ENCODE peak calls at places on chromosome 22, in ten cellular contexts. K is AG09309; J is NB4; A is BJ; I is CD4-positive, alpha-beta T cell; H is fibroblast of villous mesenchyme; X is mesothelial cell of epicardium; T is Panc1; V is adrenal gland; G is tibial artery. F is an unnamed sample.

GRCh38 chr22:44440224-44441160 is 57.5 kb downstream of the RTL6 start:
- DNase-seq in K (no peak), J (no peak), A (no peak), I (no peak), H (no peak), X (no peak), T (no peak), V (no peak), G (no peak), F (no peak)

GRCh38 chr22:28883917-28884753 is 763 bp downstream of the ZNRF3 start:
- DNase-seq in K (no peak), J (peak; percentile 53), A (no peak), I (no peak), H (peak; percentile 59), X (peak; percentile 31), T (no peak), V (peak; percentile 44), G (peak; percentile 28), F (no peak)

GRCh38 chr22:47654922-47655451 is 892.5 kb downstream of the TBC1D22A start:
- DNase-seq in K (no peak), J (no peak), A (no peak), I (no peak), H (no peak), X (no peak), T (no peak), V (no peak), G (no peak), F (no peak)

GRCh38 chr22:20053407-20054033 is 26.5 kb upstream of the DGCR8 start:
- DNase-seq in K (no peak), J (no peak), A (no peak), I (no peak), H (no peak), X (no peak), T (no peak), V (no peak), G (no peak), F (no peak)

GRCh38 chr22:43428005-43428485 is 16.2 kb downstream of the MPPED1 start:
- DNase-seq in K (no peak), J (no peak), A (no peak), I (no peak), H (no peak), X (no peak), T (no peak), V (no peak), G (no peak), F (no peak)

GRCh38 chr22:29641052-29641780 is 37.8 kb downstream of the NF2 start:
- DNase-seq in K (no peak), J (no peak), A (peak; percentile 63), I (no peak), H (peak; percentile 97), X (no peak), T (no peak), V (no peak), G (no peak), F (no peak)

GRCh38 chr22:41713004-41713403 is 13.7 kb downstream of the MEI1 start:
- DNase-seq in K (no peak), J (no peak), A (no peak), I (no peak), H (no peak), X (no peak), T (no peak), V (no peak), G (no peak), F (no peak)

GRCh38 chr22:46807458-46807857 is 45.0 kb downstream of the TBC1D22A start:
- DNase-seq in K (no peak), J (no peak), A (no peak), I (no peak), H (no peak), X (no peak), T (no peak), V (no peak), G (no peak), F (no peak)

GRCh38 chr22:45216133-45217003 is 24.3 kb downstream of the KIAA0930 start:
- DNase-seq in K (no peak), J (no peak), A (no peak), I (no peak), H (peak; percentile 89), X (no peak), T (no peak), V (no peak), G (no peak), F (no peak)

GRCh38 chr22:39973656-39974055 is 13.5 kb downstream of the TMA7B start:
- DNase-seq in K (no peak), J (no peak), A (no peak), I (no peak), H (no peak), X (no peak), T (no peak), V (no peak), G (no peak), F (no peak)
- TF ChIP-seq CTCF in K (no peak), J (no peak), A (no peak), I (no peak), H (no peak), X (no peak), T (no peak), V (no peak), G (no peak), F (no peak)

GRCh38 chr22:24108073-24108472 is 73.2 kb upstream of the SUSD2 start:
- DNase-seq in K (no peak), J (peak; percentile 22), A (no peak), I (no peak), H (no peak), X (no peak), T (no peak), V (no peak), G (no peak), F (no peak)

GRCh38 chr22:24105661-24106060 is 75.6 kb upstream of the SUSD2 start:
- DNase-seq in K (no peak), J (no peak), A (no peak), I (no peak), H (no peak), X (no peak), T (no peak), V (no peak), G (no peak), F (no peak)

GRCh38 chr22:24105018-24105360 is 76.3 kb upstream of the SUSD2 start:
- DNase-seq in K (no peak), J (no peak), A (no peak), I (no peak), H (no peak), X (no peak), T (no peak), V (peak; percentile 49), G (peak; percentile 58), F (no peak)

GRCh38 chr22:24107668-24108067 is 73.6 kb upstream of the SUSD2 start:
- DNase-seq in K (peak; percentile 59), J (no peak), A (peak; percentile 24), I (no peak), H (peak; percentile 73), X (no peak), T (no peak), V (peak; percentile 94), G (peak; percentile 95), F (no peak)

DNA sequence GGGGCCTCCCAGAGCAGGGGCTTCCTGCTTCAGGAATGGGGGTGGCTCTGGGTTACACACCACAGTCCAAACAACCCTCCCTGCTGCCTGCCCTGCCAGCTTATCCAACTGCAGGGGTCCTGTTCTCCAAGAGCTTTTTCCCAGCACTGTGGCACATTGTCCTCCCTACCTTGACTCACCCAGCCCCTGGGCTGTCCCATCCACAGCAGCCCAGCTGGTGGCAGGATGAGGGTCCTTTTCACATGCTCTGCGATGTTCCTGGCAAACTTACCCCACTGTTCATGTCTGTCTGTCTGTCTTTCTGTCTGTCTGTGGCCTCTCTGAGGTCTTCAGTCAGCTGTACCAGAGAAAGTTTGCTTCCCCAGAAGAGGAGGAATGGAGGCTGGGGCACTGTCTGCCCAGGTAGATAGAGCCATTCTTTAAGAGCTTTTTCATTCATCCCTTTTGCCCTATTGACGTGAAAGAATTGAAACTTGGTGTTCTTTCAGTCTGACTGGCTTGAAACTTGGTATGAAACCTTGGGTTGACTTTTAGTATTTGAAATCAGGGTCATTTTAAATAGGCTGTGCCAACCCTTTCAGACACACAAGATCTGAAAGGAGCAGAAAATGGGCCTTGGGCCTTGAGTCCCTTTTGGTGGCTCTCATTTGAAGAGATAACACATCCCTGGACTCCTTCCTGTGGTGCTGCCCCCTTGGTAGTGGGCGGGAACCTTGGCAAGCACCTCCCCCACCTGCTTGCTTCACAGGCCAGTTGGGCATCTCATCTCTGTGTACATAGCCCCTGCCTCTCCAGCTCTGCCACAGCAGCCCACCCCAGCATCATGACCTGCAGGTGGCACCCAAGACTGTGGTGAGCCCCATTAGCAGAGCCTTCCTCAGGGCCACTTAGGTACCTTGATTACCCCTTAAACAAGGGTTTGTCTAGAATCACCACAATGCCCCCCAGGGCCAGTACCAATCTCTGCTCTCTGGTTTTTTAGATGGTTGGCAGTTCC is 74.6 kb upstream of the SUSD2 start:
- DNase-seq in K (no peak), J (peak; percentile 41), A (no peak), I (peak; percentile 20), H (no peak), X (no peak), T (no peak), V (no peak), G (no peak), F (no peak)
- TF ChIP-seq CTCF in K (peak; percentile 28), J (peak; percentile 15), A (peak; percentile 27), I (peak; percentile 46), H (peak; percentile 33), X (no peak), T (no peak), V (no peak), G (peak; percentile 17), F (peak; percentile 10)

DNA sequence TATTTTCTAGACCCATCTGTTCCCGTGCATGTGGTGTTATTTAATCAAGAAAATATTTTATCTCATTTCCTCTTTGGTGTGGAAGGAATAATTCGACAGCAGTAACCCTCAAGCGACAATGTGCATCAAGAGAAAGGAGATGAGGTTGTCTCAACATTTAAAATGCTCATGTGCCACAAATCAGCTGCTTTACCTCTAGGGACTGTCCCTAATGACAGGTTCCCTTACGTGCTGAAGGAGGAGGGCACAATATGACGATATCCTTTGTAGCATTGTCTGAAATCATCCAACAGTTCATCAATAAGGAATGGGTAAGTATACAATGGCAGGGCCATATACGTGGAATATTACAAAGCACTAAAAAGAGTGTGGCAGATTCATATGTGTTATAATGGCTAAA is 7.0 kb upstream of the SYN3 start:
- DNase-seq in K (no peak), J (no peak), A (no peak), I (no peak), H (no peak), X (no peak), T (no peak), V (no peak), G (no peak), F (no peak)
- TF ChIP-seq CTCF in K (no peak), J (no peak), A (no peak), I (no peak), H (no peak), X (no peak), T (no peak), V (no peak), G (no peak), F (no peak)

DNA sequence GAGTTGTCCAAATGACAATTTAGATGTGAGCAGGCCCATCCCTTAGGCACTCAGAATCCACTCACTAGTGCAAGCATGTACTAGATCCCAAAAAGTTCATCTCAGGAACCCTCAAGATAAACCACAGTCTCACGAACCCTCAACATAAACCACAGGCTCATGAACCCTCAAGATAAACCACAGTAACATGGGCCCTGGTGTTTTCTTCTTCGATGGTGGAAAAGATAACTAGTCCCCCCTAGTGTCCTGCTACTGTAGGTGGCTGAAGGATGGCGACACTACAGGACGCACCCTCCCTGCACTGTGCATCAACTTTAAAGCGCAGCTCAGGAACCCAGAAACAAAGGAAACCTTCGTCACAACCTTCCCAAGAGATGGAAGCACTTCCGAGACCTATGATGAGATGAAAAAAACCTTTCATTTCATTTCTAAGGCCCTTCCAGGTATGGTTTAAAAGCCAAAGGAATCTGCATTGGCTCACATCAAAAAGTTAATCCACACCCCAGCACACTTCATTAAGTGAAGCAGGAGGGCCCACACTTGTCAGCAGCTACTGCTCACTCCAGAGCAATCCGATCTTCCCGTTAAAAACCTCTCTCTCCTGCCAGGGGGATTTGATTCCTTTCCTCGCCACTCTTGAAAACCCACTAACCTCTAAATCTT is 2.4 kb downstream of the LARGE1 start:
- DNase-seq in K (no peak), J (peak; percentile 88), A (no peak), I (no peak), H (peak; percentile 40), X (no peak), T (no peak), V (no peak), G (no peak), F (no peak)
- TF ChIP-seq CTCF in K (peak; percentile 21), J (peak; percentile 52), A (peak; percentile 15), I (no peak), H (peak; percentile 36), X (no peak), T (peak; percentile 30), V (no peak), G (no peak), F (peak; percentile 40)

F was measured in kidney epithelial cell.